ENCODE peak calls at places on chromosomes 7 and 10, in seven cellular contexts. D is GM03348, J is retina, R is iPS DF 6.9, E is endothelial cell of umbilical vein, Y is HCT116, Z is ACHN. X is an unnamed sample.

GRCh38 chr7:520503-521161 is 986 bp upstream of the PDGFA start:
- DNase-seq in J (peak; percentile 55), E (no peak), R (no peak), Z (no peak), D (no peak), Y (no peak), X (peak; percentile 46)

GRCh38 chr10:49568235-49568634 is 29.3 kb upstream of the ERCC6 start:
- DNase-seq in Z (no peak), J (no peak), D (peak; percentile 70), R (no peak), E (no peak), Y (no peak), X (no peak)

GRCh38 chr7:24652551-24652950 is 79.3 kb downstream of the PALS2 start:
- DNase-seq in Z (peak; percentile 16), E (no peak), R (no peak), D (no peak), Y (no peak), J (no peak), X (no peak)

GRCh38 chr7:101575168-101575567 is 53.9 kb downstream of the MYL10 start:
- DNase-seq in D (no peak), Z (no peak), J (no peak), Y (no peak), R (peak; percentile 83), E (no peak), X (no peak)

GRCh38 chr7:143458263-143458662 is 15.0 kb downstream of the TAS2R60 start:
- DNase-seq in J (no peak), Z (no peak), D (peak; percentile 67), E (no peak), R (no peak), Y (no peak), X (no peak)

GRCh38 chr7:88202799-88203198 is 17.0 kb downstream of the SRI start:
- DNase-seq in J (no peak), Y (no peak), Z (no peak), E (no peak), D (no peak), R (no peak), X (no peak)

GRCh38 chr10:22927661-22928403 is at the start of gene ARMC3:
- DNase-seq in Y (peak; percentile 18), R (peak; percentile 71), E (peak; percentile 57), D (peak; percentile 68), J (peak; percentile 89), Z (peak; percentile 68), X (peak; percentile 66)

GRCh38 chr7:1696671-1697498 is 26.8 kb downstream of the ELFN1 start:
- DNase-seq in R (no peak), Z (no peak), J (no peak), Y (no peak), D (no peak), E (no peak), X (no peak)

GRCh38 chr7:131503639-131504038 is 52.8 kb downstream of the PODXL start:
- DNase-seq in D (no peak), R (no peak), E (no peak), J (no peak), Z (no peak), Y (no peak), X (no peak)

GRCh38 chr7:133315332-133316040 is 62.6 kb downstream of the EXOC4 start:
- DNase-seq in Z (no peak), J (no peak), Y (no peak), R (no peak), D (peak; percentile 44), E (peak; percentile 49), X (peak; percentile 57)

GRCh38 chr7:112150823-112151641 is 55.2 kb downstream of the DOCK4 start:
- DNase-seq in D (no peak), R (no peak), E (no peak), Z (no peak), J (no peak), Y (no peak), X (no peak)

GRCh38 chr10:132078746-132079345 is 13.1 kb downstream of the JAKMIP3 start:
- DNase-seq in D (no peak), Y (no peak), E (no peak), J (no peak), Z (no peak), R (no peak), X (no peak)

GRCh38 chr7:44235066-44235465 is 34.3 kb downstream of the YKT6 start:
- DNase-seq in J (no peak), Z (no peak), D (no peak), Y (no peak), E (no peak), R (no peak), X (no peak)

GRCh38 chr7:17312641-17313040 is 14.2 kb downstream of the AHR start:
- DNase-seq in D (no peak), J (no peak), Y (no peak), Z (no peak), E (peak; percentile 44), R (no peak), X (peak; percentile 25)

X was measured in dermis blood vessel endothelial cell.